ENCODE peak calls at places on chromosomes 7 and 10, in eight cellular contexts. R is right cardiac atrium; W is gastrocnemius medialis; I is MM.1S; L is effector memory CD4-positive, alpha-beta T cell; X is GM23248; Y is left ventricle myocardium inferior; S is tibial artery. G is an unnamed sample.

GRCh38 chr7:65342723-65343629 is 30.7 kb upstream of the ZNF92 start:
- DNase-seq in X (no peak), Y (no peak), I (no peak), S (no peak), R (no peak), W (no peak), L (no peak), G (no peak)

GRCh38 chr10:80900661-80901060 is 363.0 kb downstream of the SH2D4B start:
- DNase-seq in Y (no peak), X (no peak), W (no peak), S (no peak), I (no peak), R (no peak), L (no peak), G (no peak)

GRCh38 chr7:34354906-34355305 is 303.1 kb upstream of the NPSR1 start:
- DNase-seq in L (no peak), Y (no peak), S (no peak), X (peak; percentile 68), R (no peak), W (no peak), I (no peak), G (no peak)

GRCh38 chr7:41098846-41099245 is 604.0 kb downstream of the INHBA start:
- DNase-seq in L (no peak), R (no peak), X (no peak), W (no peak), S (no peak), I (no peak), Y (no peak), G (no peak)

GRCh38 chr10:52755297-52756062 is 17.1 kb downstream of the MBL2 start:
- DNase-seq in I (no peak), X (peak; percentile 77), Y (no peak), W (no peak), R (no peak), L (no peak), S (no peak), G (no peak)

GRCh38 chr10:23514321-23514720 is 75.4 kb downstream of the OTUD1 start:
- DNase-seq in X (peak; percentile 23), R (no peak), S (no peak), I (no peak), L (no peak), Y (no peak), W (no peak), G (no peak)

GRCh38 chr7:97512441-97513207 is 219.3 kb upstream of the TAC1 start:
- DNase-seq in X (no peak), R (no peak), I (no peak), W (no peak), S (no peak), Y (no peak), L (no peak), G (no peak)

GRCh38 chr7:12729112-12729511 is 41.7 kb downstream of the ARL4A start:
- DNase-seq in W (peak; percentile 54), R (peak; percentile 92), L (no peak), X (peak; percentile 57), Y (peak; percentile 80), I (no peak), S (peak; percentile 78), G (no peak)

GRCh38 chr10:119516381-119517234 is 25.9 kb downstream of the RGS10 start:
- DNase-seq in L (peak; percentile 32), I (peak; percentile 80), Y (no peak), X (no peak), W (no peak), R (no peak), S (no peak), G (no peak)

GRCh38 chr10:113225364-113225763 is 275.3 kb downstream of the TCF7L2 start:
- DNase-seq in W (no peak), I (no peak), X (no peak), R (no peak), S (no peak), Y (no peak), L (no peak), G (no peak)

GRCh38 chr7:47787249-47788069 is 160.8 kb downstream of the PKD1L1 start:
- DNase-seq in S (no peak), R (no peak), X (peak; percentile 33), W (no peak), L (no peak), Y (no peak), I (no peak), G (no peak)
- H3K4me1 ChIP-seq in S (no peaks in the 10 kb centered on the region), R (no peaks in the 10 kb centered on the region), X (peaks cover 55% of the 10 kb centered on the region), W (no peaks in the 10 kb centered on the region), L (no peaks in the 10 kb centered on the region), Y (peaks cover 16% of the 10 kb centered on the region), I (no peaks in the 10 kb centered on the region), G (peaks cover 43% of the 10 kb centered on the region)

DNA sequence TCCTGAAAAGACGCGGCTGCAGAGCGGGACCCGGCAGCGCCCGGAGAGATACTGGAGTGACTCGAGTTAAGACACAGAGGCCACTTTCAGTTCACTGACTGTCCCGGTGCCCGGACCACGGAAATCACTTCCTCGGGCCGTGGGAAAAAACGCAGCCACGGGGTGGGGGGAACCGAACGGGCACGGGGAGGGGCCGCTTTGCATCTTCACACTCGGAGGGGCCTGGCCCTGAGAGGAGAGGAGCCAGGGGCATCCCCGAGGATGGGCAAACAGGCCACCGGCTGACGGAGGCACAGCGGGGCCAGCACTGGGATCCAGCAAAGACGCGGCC is 85.5 kb downstream of the FOXL3 start:
- DNase-seq in Y (no peak), L (no peak), I (no peak), R (peak; percentile 34), X (no peak), W (peak; percentile 5), S (peak; percentile 17), G (no peak)
- H3K4me1 ChIP-seq in Y (peaks cover 14% of the 10 kb centered on the region), L (peaks cover 7% of the 10 kb centered on the region), I (no peaks in the 10 kb centered on the region), R (no peaks in the 10 kb centered on the region), X (no peaks in the 10 kb centered on the region), W (peaks cover 13% of the 10 kb centered on the region), S (no peaks in the 10 kb centered on the region), G (peaks cover 3% of the 10 kb centered on the region)

GRCh38 chr7:20112646-20113045 is 104.5 kb downstream of the MACC1 start:
- DNase-seq in X (no peak), Y (no peak), W (no peak), S (no peak), L (no peak), I (no peak), R (no peak), G (no peak)
- H3K4me1 ChIP-seq in X (peaks cover 13% of the 10 kb centered on the region), Y (no peaks in the 10 kb centered on the region), W (no peaks in the 10 kb centered on the region), S (no peaks in the 10 kb centered on the region), L (no peaks in the 10 kb centered on the region), I (peaks cover 40% of the 10 kb centered on the region), R (no peaks in the 10 kb centered on the region), G (no peaks in the 10 kb centered on the region)

GRCh38 chr10:69455009-69455763 is 3.9 kb downstream of the TSPAN15 start:
- DNase-seq in I (no peak), L (no peak), R (no peak), S (no peak), W (no peak), X (no peak), Y (no peak), G (no peak)
- H3K4me1 ChIP-seq in I (no peaks in the 10 kb centered on the region), L (peaks cover 15% of the 10 kb centered on the region), R (peaks cover 5% of the 10 kb centered on the region), S (no peaks in the 10 kb centered on the region), W (peaks cover 84% of the 10 kb centered on the region), X (peaks cover 5% of the 10 kb centered on the region), Y (peaks cover 82% of the 10 kb centered on the region), G (no peaks in the 10 kb centered on the region)

DNA sequence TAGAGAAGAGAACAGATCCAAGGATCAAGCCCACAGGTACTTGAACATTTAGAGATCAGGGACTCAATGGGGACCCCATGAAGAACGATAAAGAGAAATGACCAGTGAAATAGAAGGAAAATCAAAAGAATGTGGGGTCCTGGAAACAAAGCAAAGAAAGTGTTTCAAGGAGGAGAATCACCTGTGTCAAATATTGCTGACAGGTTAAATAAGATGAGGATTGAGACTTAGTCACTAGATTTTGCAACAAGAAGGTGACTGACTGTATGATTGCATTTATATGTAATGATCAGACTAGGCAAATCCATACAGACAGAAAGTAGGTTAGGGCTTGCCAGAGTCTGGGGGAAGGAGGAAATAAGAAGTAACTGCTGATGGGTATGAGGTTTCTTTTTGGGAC is 254.9 kb upstream of the NPY start:
- DNase-seq in L (no peak), X (no peak), R (no peak), Y (no peak), S (no peak), I (no peak), W (no peak), G (no peak)
- H3K4me1 ChIP-seq in L (no peaks in the 10 kb centered on the region), X (no peaks in the 10 kb centered on the region), R (no peaks in the 10 kb centered on the region), Y (no peaks in the 10 kb centered on the region), S (no peaks in the 10 kb centered on the region), I (no peaks in the 10 kb centered on the region), W (no peaks in the 10 kb centered on the region), G (no peaks in the 10 kb centered on the region)

DNA sequence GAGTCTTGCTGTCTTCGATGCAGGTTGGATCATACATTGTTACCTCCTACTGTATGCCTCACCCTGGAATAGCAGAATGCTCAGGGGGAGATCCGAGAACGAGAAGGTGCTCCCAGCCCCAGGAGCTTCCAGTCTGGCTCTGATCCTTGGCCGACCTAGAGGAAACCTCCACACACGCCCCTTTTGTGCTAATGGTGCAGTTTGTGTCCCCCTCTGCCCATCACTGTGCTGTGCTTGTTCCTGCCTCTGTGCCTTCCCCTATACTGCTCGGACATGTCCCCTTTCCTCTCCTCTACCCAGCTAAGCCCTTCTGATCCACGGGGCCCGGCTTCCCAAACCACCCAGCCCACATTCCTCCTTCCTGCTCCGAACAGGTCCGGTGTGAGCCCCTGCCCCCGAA is 32.5 kb downstream of the ZNF775 start:
- DNase-seq in R (no peak), X (no peak), Y (no peak), S (no peak), I (no peak), W (no peak), L (no peak), G (no peak)
- H3K4me1 ChIP-seq in R (peaks cover under 1% of the 10 kb centered on the region), X (peaks cover 3% of the 10 kb centered on the region), Y (peaks cover 8% of the 10 kb centered on the region), S (no peaks in the 10 kb centered on the region), I (peaks cover 40% of the 10 kb centered on the region), W (no peaks in the 10 kb centered on the region), L (peaks cover 8% of the 10 kb centered on the region), G (no peaks in the 10 kb centered on the region)

G was measured in ascending aorta.